ENCODE peak calls at places on chromosomes 11 and 22, in seven cellular contexts. X is NAMALWA; O is stromal cell of bone marrow; G is GOT3; E is thyroid gland; T is DMS 273 treated with DMSO at 0.1 percent for 48 hours; U is activated CD4-positive, alpha-beta T cell treated with anti-CD3 and anti-CD28 coated beads, Interleukin-2, amount 10 ng/mL, durations not matched to agents 7 days and 5 days. S is an unnamed sample.

GRCh38 chr11:7571640-7572000 is 57.8 kb downstream of the PPFIBP2 start:
- DNase-seq in X (peak; percentile 12), O (peak; percentile 44), G (no peak), E (peak; percentile 89), T (no peak), U (no peak), S (peak; percentile 74)

GRCh38 chr11:43765194-43765593 is 84.7 kb downstream of the HSD17B12 start:
- DNase-seq in X (no peak), O (no peak), G (no peak), E (no peak), T (no peak), U (no peak), S (no peak)

GRCh38 chr11:112972399-112973115 is 11.3 kb downstream of the NCAM1 start:
- DNase-seq in X (no peak), O (no peak), G (no peak), E (no peak), T (no peak), U (no peak), S (no peak)

GRCh38 chr22:27213766-27214581 is 556.6 kb downstream of the MIAT start:
- DNase-seq in X (no peak), O (peak; percentile 98), G (no peak), E (peak; percentile 52), T (no peak), U (no peak), S (no peak)

GRCh38 chr11:93772123-93772522 is 12.0 kb upstream of the MED17 start:
- DNase-seq in X (no peak), O (no peak), G (no peak), E (no peak), T (no peak), U (no peak), S (no peak)

GRCh38 chr11:80515097-80515496 is 1074.3 kb upstream of the TENM4 start:
- DNase-seq in X (no peak), O (no peak), G (no peak), E (no peak), T (no peak), U (no peak), S (no peak)

GRCh38 chr22:46368871-46369715 is 33.6 kb downstream of the TRMU start:
- DNase-seq in X (no peak), O (no peak), G (no peak), E (no peak), T (no peak), U (no peak), S (no peak)

GRCh38 chr11:69918231-69918937 is 99.2 kb upstream of the FGF3 start:
- DNase-seq in X (no peak), O (no peak), G (no peak), E (no peak), T (no peak), U (no peak), S (no peak)

GRCh38 chr22:27918351-27919221 is 470 bp downstream of the PITPNB start:
- DNase-seq in X (peak; percentile 69), O (peak; percentile 9), G (peak; percentile 8), E (peak; percentile 58), T (no peak), U (peak; percentile 58), S (peak; percentile 37)

S was measured in progenitor cell of endocrine pancreas.